ENCODE peak calls at places on chromosome X, in nine cellular contexts. T, Y, N, L, S, R, I, A and D are unnamed samples.

GRCh38 chrX:75522565-75523411 is at the start of gene ZDHHC15:
- DNase-seq in A (no peak), R (peak), T (peak), N (peak), Y (peak), L (no peak), S (peak), I (peak), D (no peak)

GRCh38 chrX:23662853-23663252 is 4.4 kb upstream of the PRDX4 start:
- DNase-seq in I (no peak), A (no peak), N (no peak), S (peak), L (no peak), Y (no peak), R (no peak), T (no peak), D (peak)

GRCh38 chrX:123590842-123591491 is 141.9 kb downstream of the THOC2 start:
- DNase-seq in T (peak), R (no peak), Y (no peak), S (no peak), I (no peak), N (no peak), L (no peak), A (no peak), D (peak)

GRCh38 chrX:39682778-39683177 is 415.0 kb downstream of the BCOR start:
- DNase-seq in L (no peak), A (no peak), I (no peak), T (no peak), N (no peak), R (no peak), Y (no peak), S (no peak), D (no peak)

GRCh38 chrX:1649623-1650022 is 34.8 kb downstream of the ASMT start:
- DNase-seq in R (no peak), L (no peak), Y (no peak), I (no peak), A (no peak), T (no peak), S (no peak), N (no peak), D (no peak)

GRCh38 chrX:9498236-9498635 is 33.4 kb downstream of the TBL1X start:
- DNase-seq in T (no peak), Y (no peak), S (no peak), L (no peak), R (no peak), I (no peak), N (no peak), A (no peak), D (no peak)

GRCh38 chrX:149267878-149268813 is 237.0 kb downstream of the IDS start:
- DNase-seq in T (no peak), R (no peak), I (no peak), S (no peak), N (no peak), A (no peak), L (no peak), Y (no peak), D (peak)

GRCh38 chrX:123230798-123231197 is 46.7 kb downstream of the GRIA3 start:
- DNase-seq in S (no peak), N (no peak), Y (no peak), A (no peak), R (no peak), T (no peak), L (no peak), I (no peak), D (no peak)

GRCh38 chrX:13029341-13029740 is 15.1 kb downstream of the FAM9C start:
- DNase-seq in Y (peak), R (no peak), I (peak), S (no peak), N (no peak), A (no peak), T (no peak), L (peak), D (no peak)

GRCh38 chrX:143757887-143758286 is 37.3 kb upstream of the SPANXN2 start:
- DNase-seq in R (peak), A (no peak), Y (no peak), N (no peak), I (no peak), S (no peak), L (no peak), T (no peak), D (no peak)

GRCh38 chrX:15820106-15821073 is 30.1 kb downstream of the ZRSR2 start:
- DNase-seq in R (no peak), N (no peak), T (no peak), I (no peak), S (no peak), Y (no peak), L (no peak), A (no peak), D (no peak)

GRCh38 chrX:16664059-16664458 is 14.1 kb downstream of the S100G start:
- DNase-seq in L (no peak), Y (no peak), I (no peak), A (no peak), R (no peak), N (no peak), S (no peak), T (no peak), D (no peak)

GRCh38 chrX:1361275-1361674 is 24.7 kb downstream of the IL3RA start:
- DNase-seq in I (no peak), T (no peak), N (no peak), S (no peak), A (no peak), L (no peak), R (peak), Y (no peak), D (no peak)

GRCh38 chrX:9942086-9942485 is 25.1 kb upstream of the CLDN34 start:
- DNase-seq in N (no peak), T (no peak), R (no peak), S (peak), I (no peak), L (no peak), A (no peak), Y (no peak), D (peak)

GRCh38 chrX:16113978-16114554 is 9.3 kb upstream of the GRPR start:
- DNase-seq in Y (no peak), R (no peak), L (no peak), S (no peak), T (no peak), A (no peak), I (no peak), N (no peak), D (no peak)

GRCh38 chrX:52585892-52586291 is 68.8 kb downstream of the SSX7 start:
- DNase-seq in I (no peak), S (no peak), R (no peak), A (no peak), L (no peak), N (no peak), Y (no peak), T (no peak), D (no peak)

GRCh38 chrX:13151806-13152510 is 107.5 kb upstream of the FAM9C start:
- DNase-seq in N (no peak), R (no peak), T (no peak), A (no peak), S (no peak), L (no peak), I (no peak), Y (no peak), D (no peak)

GRCh38 chrX:39787999-39788398 is 309.8 kb downstream of the BCOR start:
- DNase-seq in I (no peak), A (no peak), N (no peak), S (no peak), L (no peak), Y (no peak), R (no peak), T (no peak), D (no peak)

GRCh38 chrX:55004231-55004630 is 4.1 kb downstream of the APEX2 start:
- DNase-seq in T (no peak), Y (no peak), I (no peak), R (no peak), S (no peak), L (peak), N (no peak), A (no peak), D (peak)

GRCh38 chrX:41781500-41781899 is 57.5 kb downstream of the GPR82 start:
- DNase-seq in T (no peak), N (no peak), S (peak), I (no peak), L (no peak), A (no peak), Y (no peak), R (no peak), D (peak)

GRCh38 chrX:71996826-71997225 is 86.2 kb downstream of the NHSL2 start:
- DNase-seq in Y (peak), T (no peak), N (no peak), R (no peak), I (no peak), S (no peak), A (no peak), L (no peak), D (no peak)

GRCh38 chrX:1581132-1581531 is 10.3 kb upstream of the AKAP17A start:
- DNase-seq in N (no peak), R (no peak), T (no peak), L (no peak), Y (peak), A (no peak), I (no peak), S (peak), D (peak)

GRCh38 chrX:10685923-10686595 is 65.7 kb upstream of the MID1 start:
- DNase-seq in S (no peak), T (no peak), R (no peak), A (no peak), N (no peak), L (no peak), I (no peak), Y (no peak), D (no peak)

GRCh38 chrX:45322382-45322781 is 121.7 kb upstream of the DIPK2B start:
- DNase-seq in Y (peak), L (peak), I (peak), S (no peak), T (peak), A (no peak), N (no peak), R (no peak), D (no peak)

GRCh38 chrX:122625821-122626220 is 558.3 kb upstream of the GRIA3 start:
- DNase-seq in T (peak), S (no peak), A (no peak), I (no peak), R (no peak), Y (no peak), N (no peak), L (no peak), D (no peak)

GRCh38 chrX:104118765-104119164 is 6.4 kb downstream of the ZCCHC18 start:
- DNase-seq in A (no peak), S (no peak), Y (no peak), I (no peak), N (no peak), T (no peak), L (no peak), R (no peak), D (no peak)

GRCh38 chrX:103831342-103831802 is 685 bp downstream of the RAB9B start:
- DNase-seq in N (no peak), Y (no peak), A (no peak), S (no peak), T (no peak), L (no peak), I (no peak), R (no peak), D (no peak)

GRCh38 chrX:20252392-20253231 is 14.1 kb downstream of the RPS6KA3 start:
- DNase-seq in S (peak), L (peak), N (peak), Y (peak), A (no peak), R (no peak), I (no peak), T (no peak), D (peak)

GRCh38 chrX:106615041-106615440 is 3.3 kb downstream of the RADX start:
- DNase-seq in Y (no peak), S (no peak), I (no peak), T (no peak), A (no peak), L (no peak), R (no peak), N (no peak), D (no peak)

GRCh38 chrX:118698516-118699247 is 28.7 kb upstream of the IL13RA1 start:
- DNase-seq in N (no peak), I (no peak), A (no peak), R (no peak), L (no peak), Y (no peak), S (no peak), T (no peak), D (no peak)

GRCh38 chrX:2321411-2321810 is 179.4 kb downstream of the DHRSX start:
- DNase-seq in I (no peak), A (no peak), N (no peak), S (no peak), R (no peak), Y (no peak), T (no peak), L (no peak), D (no peak)

GRCh38 chrX:9207142-9207541 is 173.2 kb upstream of the FAM9B start:
- DNase-seq in I (peak), S (no peak), R (no peak), L (no peak), Y (peak), N (no peak), T (no peak), A (no peak), D (no peak)

GRCh38 chrX:155535866-155536265 is 76.9 kb downstream of the TMLHE start:
- DNase-seq in R (no peak), L (no peak), I (no peak), Y (no peak), A (no peak), N (no peak), S (no peak), T (no peak), D (no peak)
- TF ChIP-seq CTCF in R (no peak), L (no peak), I (no peak), Y (no peak), A (no peak), N (no peak), S (no peak), T (no peak), D (no peak)

GRCh38 chrX:28659269-28659668 is 72.0 kb downstream of the IL1RAPL1 start:
- DNase-seq in L (peak), R (no peak), S (no peak), I (no peak), N (no peak), Y (peak), A (no peak), T (no peak), D (no peak)
- TF ChIP-seq CTCF in L (peak), R (peak), S (peak), I (no peak), N (no peak), Y (no peak), A (no peak), T (peak), D (no peak)

DNA sequence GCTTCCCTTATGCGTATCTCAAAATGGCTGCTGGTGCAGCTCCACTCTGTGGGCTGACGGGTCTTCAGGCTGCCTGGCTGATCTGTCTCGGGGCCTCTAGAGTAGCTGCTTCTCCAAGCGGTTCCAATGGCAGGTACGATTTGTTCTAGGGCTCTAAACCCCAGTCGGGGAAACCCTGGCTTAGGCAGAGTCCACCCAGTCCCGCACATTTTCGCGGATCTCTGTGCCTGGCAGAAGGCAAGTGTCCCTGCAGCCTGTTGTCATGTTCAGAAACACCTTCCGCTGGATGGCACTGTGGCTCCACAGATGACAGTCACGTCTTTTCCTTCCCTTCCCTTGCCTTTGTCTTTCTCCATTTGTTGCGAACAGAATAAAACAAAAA is 54.4 kb downstream of the NBDY start:
- DNase-seq in R (peak), L (no peak), T (no peak), N (peak), I (peak), S (peak), A (no peak), Y (no peak), D (no peak)
- TF ChIP-seq CTCF in R (no peak), L (no peak), T (no peak), N (peak), I (peak), S (peak), A (no peak), Y (no peak), D (no peak)

GRCh38 chrX:30781711-30782444 is 107.2 kb downstream of the TAB3 start:
- DNase-seq in A (no peak), R (no peak), N (no peak), L (no peak), I (no peak), S (no peak), Y (no peak), T (no peak), D (no peak)

GRCh38 chrX:30779453-30780030 is 109.5 kb downstream of the TAB3 start:
- DNase-seq in T (no peak), N (peak), A (no peak), I (no peak), R (peak), Y (no peak), L (no peak), S (no peak), D (no peak)

GRCh38 chrX:30777575-30777974 is 111.5 kb downstream of the TAB3 start:
- DNase-seq in S (no peak), I (no peak), T (no peak), N (no peak), A (no peak), Y (no peak), L (no peak), R (no peak), D (no peak)
- TF ChIP-seq CTCF in S (no peak), I (no peak), T (no peak), N (no peak), A (no peak), Y (no peak), L (no peak), R (no peak), D (no peak)

GRCh38 chrX:113260474-113260873 is 419.8 kb upstream of the AMOT start:
- DNase-seq in Y (no peak), R (no peak), L (no peak), N (no peak), T (no peak), S (no peak), A (no peak), I (no peak), D (no peak)
- TF ChIP-seq CTCF in Y (no peak), R (peak), L (peak), N (no peak), T (peak), S (no peak), A (no peak), I (no peak), D (no peak)